ENCODE peak calls at places on chromosomes 3 and 15, in seven cellular contexts. P is activated CD8-positive, alpha-beta memory T cell treated with anti-CD3 and anti-CD28 coated beads for 1 hour; D is A673; W is Kasumi-1; H is HFFc6; S is Panc1; I is frontal cortex. A is an unnamed sample.
A peak's percentile ranks its signal among the peaks of the same experiment; 100 is the strongest.

GRCh38 chr15:84929795-84930371 is 45.4 kb downstream of the SLC28A1 start:
- DNase-seq in P (no peak), D (peak; percentile 28), W (no peak), H (peak; percentile 77), S (no peak), I (no peak), A (no peak)

GRCh38 chr15:70777156-70777926 is 14.0 kb upstream of the UACA start:
- DNase-seq in P (no peak), D (no peak), W (no peak), H (peak; percentile 37), S (no peak), I (no peak), A (no peak)

GRCh38 chr3:156803949-156804741 is 22.0 kb upstream of the LEKR1 start:
- DNase-seq in P (no peak), D (no peak), W (no peak), H (no peak), S (no peak), I (no peak), A (no peak)

GRCh38 chr3:180870008-180870733 is 42.3 kb upstream of the FXR1 start:
- DNase-seq in P (no peak), D (no peak), W (no peak), H (no peak), S (no peak), I (no peak), A (no peak)

GRCh38 chr3:185059766-185060165 is 93.1 kb downstream of the C3orf70 start:
- DNase-seq in P (no peak), D (no peak), W (peak; percentile 70), H (no peak), S (no peak), I (no peak), A (no peak)

GRCh38 chr3:31253782-31254181 is 278.9 kb upstream of the STT3B start:
- DNase-seq in P (no peak), D (no peak), W (no peak), H (no peak), S (no peak), I (no peak), A (no peak)

GRCh38 chr15:100958326-100959065 is 39.3 kb downstream of the LRRK1 start:
- DNase-seq in P (no peak), D (no peak), W (peak; percentile 22), H (peak; percentile 73), S (peak; percentile 42), I (no peak), A (no peak)

GRCh38 chr15:64017082-64017588 is 29.1 kb downstream of the DAPK2 start:
- DNase-seq in P (no peak), D (no peak), W (no peak), H (peak; percentile 51), S (peak; percentile 79), I (no peak), A (no peak)

GRCh38 chr15:58117619-58118018 is 20.6 kb upstream of the AQP9 start:
- DNase-seq in P (no peak), D (no peak), W (no peak), H (no peak), S (no peak), I (no peak), A (no peak)

GRCh38 chr3:52197499-52197841 is 490 bp upstream of the ALAS1 start:
- DNase-seq in P (no peak), D (no peak), W (no peak), H (no peak), S (no peak), I (no peak), A (no peak)

GRCh38 chr3:54033761-54034160 is 88.6 kb upstream of the CACNA2D3 start:
- DNase-seq in P (no peak), D (no peak), W (no peak), H (no peak), S (no peak), I (no peak), A (no peak)

GRCh38 chr3:48919215-48920138 is 835 bp downstream of the ARIH2 start:
- DNase-seq in P (no peak), D (peak; percentile 64), W (peak; percentile 76), H (peak; percentile 27), S (peak; percentile 10), I (peak; percentile 25), A (no peak)

GRCh38 chr3:64133991-64134390 is 91.3 kb downstream of the PRICKLE2 start:
- DNase-seq in P (no peak), D (no peak), W (no peak), H (no peak), S (no peak), I (no peak), A (no peak)

GRCh38 chr3:39138804-39139415 is 14.5 kb downstream of the CSRNP1 start:
- DNase-seq in P (no peak), D (no peak), W (no peak), H (no peak), S (no peak), I (peak; percentile 30), A (no peak)

GRCh38 chr3:126439968-126440708 is 35.6 kb downstream of the ZXDC start:
- DNase-seq in P (no peak), D (no peak), W (no peak), H (no peak), S (no peak), I (no peak), A (no peak)

GRCh38 chr15:76057332-76058000 is 2.3 kb upstream of the TMEM266 start:
- DNase-seq in P (peak; percentile 7), D (peak; percentile 63), W (peak; percentile 80), H (peak; percentile 2), S (no peak), I (peak; percentile 33), A (no peak)

GRCh38 chr15:28114721-28115622 is 15.9 kb upstream of the OCA2 start:
- DNase-seq in P (no peak), D (no peak), W (no peak), H (no peak), S (no peak), I (no peak), A (no peak)

GRCh38 chr3:132394334-132394733 is 23.0 kb upstream of the DNAJC13 start:
- DNase-seq in P (no peak), D (peak; percentile 21), W (no peak), H (no peak), S (no peak), I (no peak), A (no peak)

GRCh38 chr3:122245513-122246174 is 62.2 kb downstream of the CASR start:
- DNase-seq in P (no peak), D (no peak), W (peak; percentile 34), H (peak; percentile 75), S (no peak), I (no peak), A (no peak)

GRCh38 chr15:31440754-31441298 is 114.2 kb downstream of the KLF13 start:
- DNase-seq in P (no peak), D (peak; percentile 10), W (no peak), H (no peak), S (no peak), I (peak; percentile 58), A (peak; percentile 21)

A was measured in stimulated activated CD4-positive, alpha-beta T cell treated with anti-CD3 and anti-CD28 coated beads, Interleukin-1b, Interleukin-23, amount 100 ng/mL, for 1 hour.